ENCODE peak calls at places on chromosomes 12 and 14, in ten cellular contexts. One of them, this sample, is unnamed.

GRCh38 chr12:3135522-3136461 is 58.6 kb downstream of the TSPAN9 start:
- DNase-seq in mammary epithelial cell: peak; percentile 51
- DNase-seq in bronchial epithelial cell: peak; percentile 69
- DNase-seq in body of pancreas: peak; percentile 50
- DNase-seq in GM23338: peak; percentile 91
- DNase-seq in psoas muscle: no peak
- DNase-seq in hepatocyte: peak; percentile 80
- DNase-seq in lower leg skin: peak; percentile 37
- DNase-seq in BE2C: peak; percentile 62
- DNase-seq in fibroblast of pulmonary artery: peak; percentile 87
- DNase-seq in this sample: peak; percentile 84

GRCh38 chr14:101369916-101370592 is 191.2 kb upstream of the DIO3 start:
- DNase-seq in fibroblast of pulmonary artery: no peak
- DNase-seq in hepatocyte: no peak
- DNase-seq in bronchial epithelial cell: no peak
- DNase-seq in lower leg skin: no peak
- DNase-seq in mammary epithelial cell: no peak
- DNase-seq in BE2C: no peak
- DNase-seq in body of pancreas: no peak
- DNase-seq in GM23338: no peak
- DNase-seq in psoas muscle: no peak
- DNase-seq in this sample: no peak

GRCh38 chr14:83741269-83741668 is 1788.7 kb upstream of the FLRT2 start:
- DNase-seq in bronchial epithelial cell: no peak
- DNase-seq in hepatocyte: no peak
- DNase-seq in lower leg skin: no peak
- DNase-seq in GM23338: no peak
- DNase-seq in body of pancreas: no peak
- DNase-seq in fibroblast of pulmonary artery: no peak
- DNase-seq in BE2C: no peak
- DNase-seq in psoas muscle: no peak
- DNase-seq in mammary epithelial cell: no peak
- DNase-seq in this sample: no peak

GRCh38 chr12:124568431-124569374 is 1.3 kb upstream of the NCOR2 start:
- DNase-seq in lower leg skin: peak; percentile 69
- DNase-seq in mammary epithelial cell: peak; percentile 53
- DNase-seq in GM23338: peak; percentile 71
- DNase-seq in fibroblast of pulmonary artery: peak; percentile 94
- DNase-seq in hepatocyte: peak; percentile 80
- DNase-seq in body of pancreas: peak; percentile 43
- DNase-seq in bronchial epithelial cell: peak; percentile 44
- DNase-seq in psoas muscle: peak; percentile 81
- DNase-seq in BE2C: peak; percentile 90
- DNase-seq in this sample: peak; percentile 97

GRCh38 chr14:88154321-88154720 is 149.4 kb downstream of the GPR65 start:
- DNase-seq in body of pancreas: no peak
- DNase-seq in GM23338: no peak
- DNase-seq in bronchial epithelial cell: no peak
- DNase-seq in BE2C: no peak
- DNase-seq in fibroblast of pulmonary artery: no peak
- DNase-seq in mammary epithelial cell: no peak
- DNase-seq in psoas muscle: no peak
- DNase-seq in lower leg skin: no peak
- DNase-seq in hepatocyte: no peak
- DNase-seq in this sample: no peak

GRCh38 chr12:3129301-3130052 is 52.3 kb downstream of the TSPAN9 start:
- DNase-seq in mammary epithelial cell: peak; percentile 78
- DNase-seq in GM23338: no peak
- DNase-seq in psoas muscle: no peak
- DNase-seq in hepatocyte: no peak
- DNase-seq in fibroblast of pulmonary artery: peak; percentile 69
- DNase-seq in body of pancreas: no peak
- DNase-seq in BE2C: no peak
- DNase-seq in bronchial epithelial cell: peak; percentile 45
- DNase-seq in lower leg skin: no peak
- DNase-seq in this sample: no peak

GRCh38 chr12:115659422-115659821 is 618.1 kb downstream of the MED13L start:
- DNase-seq in body of pancreas: no peak
- DNase-seq in fibroblast of pulmonary artery: no peak
- DNase-seq in psoas muscle: no peak
- DNase-seq in lower leg skin: no peak
- DNase-seq in hepatocyte: no peak
- DNase-seq in mammary epithelial cell: no peak
- DNase-seq in bronchial epithelial cell: no peak
- DNase-seq in BE2C: no peak
- DNase-seq in GM23338: no peak
- DNase-seq in this sample: no peak

GRCh38 chr14:71355324-71356201 is 448.3 kb downstream of the PCNX1 start:
- DNase-seq in psoas muscle: no peak
- DNase-seq in mammary epithelial cell: peak; percentile 38
- DNase-seq in body of pancreas: peak; percentile 43
- DNase-seq in hepatocyte: peak; percentile 29
- DNase-seq in BE2C: no peak
- DNase-seq in bronchial epithelial cell: peak; percentile 58
- DNase-seq in lower leg skin: peak; percentile 44
- DNase-seq in GM23338: peak; percentile 26
- DNase-seq in fibroblast of pulmonary artery: peak; percentile 74
- DNase-seq in this sample: peak; percentile 92

GRCh38 chr12:128052341-128052740 is 214.6 kb upstream of the TMEM132C start:
- DNase-seq in BE2C: no peak
- DNase-seq in GM23338: no peak
- DNase-seq in fibroblast of pulmonary artery: no peak
- DNase-seq in psoas muscle: no peak
- DNase-seq in lower leg skin: no peak
- DNase-seq in hepatocyte: no peak
- DNase-seq in mammary epithelial cell: no peak
- DNase-seq in bronchial epithelial cell: no peak
- DNase-seq in body of pancreas: no peak
- DNase-seq in this sample: peak; percentile 6

GRCh38 chr12:111322336-111323250 is 46.3 kb downstream of the PHETA1 start:
- DNase-seq in psoas muscle: no peak
- DNase-seq in bronchial epithelial cell: no peak
- DNase-seq in BE2C: no peak
- DNase-seq in body of pancreas: peak; percentile 36
- DNase-seq in hepatocyte: no peak
- DNase-seq in mammary epithelial cell: no peak
- DNase-seq in lower leg skin: no peak
- DNase-seq in GM23338: no peak
- DNase-seq in fibroblast of pulmonary artery: no peak
- DNase-seq in this sample: no peak

GRCh38 chr14:99853206-99853605 is 60.0 kb downstream of the EML1 start:
- DNase-seq in GM23338: no peak
- DNase-seq in lower leg skin: no peak
- DNase-seq in body of pancreas: no peak
- DNase-seq in fibroblast of pulmonary artery: no peak
- DNase-seq in bronchial epithelial cell: no peak
- DNase-seq in BE2C: no peak
- DNase-seq in mammary epithelial cell: no peak
- DNase-seq in psoas muscle: no peak
- DNase-seq in hepatocyte: no peak
- DNase-seq in this sample: no peak

DNA sequence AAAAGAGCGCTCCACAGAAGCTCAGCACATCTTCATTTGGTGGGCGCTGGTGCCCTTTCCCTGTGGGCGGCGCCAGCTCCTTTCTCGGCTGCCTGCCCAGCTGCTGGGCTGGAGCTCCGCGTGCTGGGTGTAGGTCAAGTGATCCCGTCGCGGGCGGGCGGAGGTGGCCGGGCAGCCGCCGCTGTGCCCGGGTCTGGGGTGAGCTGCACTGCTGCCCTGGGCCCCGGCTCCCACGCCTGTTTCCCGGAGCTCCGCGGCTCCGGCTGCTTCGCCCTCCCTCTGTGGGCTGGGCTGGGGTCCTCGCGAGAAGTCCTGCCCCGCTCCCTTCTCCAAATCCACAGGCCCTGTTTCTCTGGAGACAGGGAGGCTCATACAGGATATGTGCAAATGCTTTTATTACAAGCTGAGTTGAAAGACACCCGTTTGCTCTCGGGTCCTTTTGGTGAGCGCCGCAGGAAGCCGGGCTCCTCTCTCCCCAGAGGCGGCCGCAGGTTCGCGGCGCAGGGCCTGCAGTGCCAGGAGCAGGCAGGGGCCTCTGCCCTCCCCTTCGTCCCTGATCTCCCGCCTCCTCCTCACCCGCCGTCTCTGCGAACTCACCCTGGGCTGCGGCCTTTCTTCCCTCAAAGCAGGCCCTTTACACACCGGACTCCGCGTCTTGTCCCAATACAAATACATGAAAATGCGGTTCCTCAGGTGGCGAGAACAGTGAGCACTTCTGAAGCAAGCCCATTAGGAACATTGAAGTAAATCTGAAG is 67.8 kb upstream of the CAPRIN2 start:
- DNase-seq in bronchial epithelial cell: no peak
- DNase-seq in psoas muscle: peak; percentile 51
- DNase-seq in fibroblast of pulmonary artery: peak; percentile 51
- DNase-seq in lower leg skin: peak; percentile 26
- DNase-seq in mammary epithelial cell: peak; percentile 22
- DNase-seq in GM23338: peak; percentile 72
- DNase-seq in body of pancreas: peak; percentile 81
- DNase-seq in BE2C: peak; percentile 24
- DNase-seq in hepatocyte: peak; percentile 75
- DNase-seq in this sample: peak; percentile 45
- H3K4me3 ChIP-seq in bronchial epithelial cell: peak overlapping the region; percentile 37
- H3K4me3 ChIP-seq in psoas muscle: peak overlapping the region; percentile 63
- H3K4me3 ChIP-seq in fibroblast of pulmonary artery: peak overlapping the region; percentile 45
- H3K4me3 ChIP-seq in lower leg skin: peak overlapping the region; percentile 13
- H3K4me3 ChIP-seq in mammary epithelial cell: peak overlapping the region; percentile 36
- H3K4me3 ChIP-seq in GM23338: peak overlapping the region; percentile 79
- H3K4me3 ChIP-seq in body of pancreas: no peak overlapping the region
- H3K4me3 ChIP-seq in BE2C: no peak overlapping the region
- H3K4me3 ChIP-seq in hepatocyte: peak overlapping the region; percentile 43
- H3K4me3 ChIP-seq in this sample: peak overlapping the region; percentile 55

DNA sequence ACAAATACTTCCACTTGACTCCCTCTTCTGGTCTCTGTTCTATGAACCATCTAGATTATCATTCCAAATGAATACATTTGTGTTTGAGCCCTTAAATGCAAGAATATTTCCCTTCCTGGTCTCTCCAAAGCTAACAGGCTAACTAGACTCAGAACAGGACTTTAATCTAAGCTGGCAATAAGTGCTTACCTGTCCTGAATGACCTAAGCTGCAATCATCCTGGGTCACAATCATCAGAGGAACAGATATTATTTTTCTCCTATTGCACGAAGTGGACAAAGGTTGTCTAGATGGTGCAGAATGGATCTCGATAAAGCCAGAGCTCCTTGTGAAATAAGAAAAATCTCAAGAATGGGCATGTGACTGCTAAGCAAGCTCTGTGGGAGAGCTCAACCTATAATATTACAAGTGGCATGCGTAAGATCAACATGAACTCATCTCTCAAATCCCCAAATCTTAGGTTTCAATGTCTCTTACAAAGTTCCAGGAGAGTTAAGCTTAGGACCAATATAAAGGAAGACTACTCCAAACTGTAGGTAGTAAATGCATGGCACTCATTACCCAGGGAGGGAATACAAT is 10.6 kb upstream of the NUMB start:
- DNase-seq in mammary epithelial cell: no peak
- DNase-seq in body of pancreas: no peak
- DNase-seq in BE2C: no peak
- DNase-seq in psoas muscle: no peak
- DNase-seq in GM23338: no peak
- DNase-seq in hepatocyte: no peak
- DNase-seq in fibroblast of pulmonary artery: no peak
- DNase-seq in bronchial epithelial cell: no peak
- DNase-seq in lower leg skin: no peak
- DNase-seq in this sample: no peak
- TF ChIP-seq CTCF in mammary epithelial cell: no peak
- TF ChIP-seq CTCF in body of pancreas: no peak
- TF ChIP-seq CTCF in BE2C: no peak
- TF ChIP-seq CTCF in psoas muscle: no peak
- TF ChIP-seq CTCF in GM23338: no peak
- TF ChIP-seq CTCF in hepatocyte: no peak
- TF ChIP-seq CTCF in fibroblast of pulmonary artery: no peak
- TF ChIP-seq CTCF in bronchial epithelial cell: no peak
- TF ChIP-seq CTCF in lower leg skin: no peak
- TF ChIP-seq CTCF in this sample: no peak

DNA sequence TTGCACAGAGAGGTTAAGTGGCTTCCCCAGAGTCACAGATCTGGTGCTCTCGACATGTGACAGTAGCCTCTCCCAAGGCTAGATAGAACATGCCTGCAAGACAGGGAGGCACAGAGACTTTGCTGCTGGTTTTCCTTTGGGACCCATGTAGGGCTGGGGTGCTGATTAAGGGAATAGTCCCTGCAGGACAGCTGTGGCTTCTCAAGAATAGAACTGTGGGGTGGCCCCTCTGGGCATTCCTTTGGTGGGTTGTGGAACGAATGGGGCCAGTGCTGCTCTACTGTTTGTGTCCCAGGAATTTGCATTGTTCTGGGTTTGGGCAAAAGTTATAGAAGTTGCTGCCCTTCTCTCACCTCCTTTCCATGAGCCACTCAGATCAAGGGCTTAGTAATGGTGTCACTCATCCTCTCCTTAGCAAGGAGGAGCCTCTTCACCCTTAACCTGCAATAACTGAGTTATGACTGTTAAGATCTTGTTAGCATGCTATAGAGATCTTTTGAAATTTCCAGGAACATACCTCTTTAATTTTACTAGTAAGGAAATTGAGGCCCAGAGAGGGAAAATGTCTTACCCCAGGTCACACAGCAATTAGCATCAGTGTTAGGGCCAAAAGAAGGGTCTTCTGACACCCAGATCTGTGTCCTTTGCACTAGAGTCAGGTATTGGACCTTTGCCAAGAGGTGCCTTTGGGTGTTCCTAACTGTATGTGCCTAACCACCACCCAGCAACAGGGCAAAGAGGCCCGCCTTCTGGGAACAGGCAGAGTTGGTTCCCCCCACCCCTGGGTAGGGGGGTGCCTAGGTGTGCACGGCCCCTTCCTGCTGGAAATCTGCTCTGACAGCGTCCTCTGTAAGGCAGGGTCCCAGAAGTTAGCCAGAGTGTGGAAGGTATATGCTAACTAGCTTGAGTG is 31.4 kb downstream of the CD9 start:
- DNase-seq in mammary epithelial cell: no peak
- DNase-seq in hepatocyte: no peak
- DNase-seq in fibroblast of pulmonary artery: no peak
- DNase-seq in psoas muscle: no peak
- DNase-seq in lower leg skin: no peak
- DNase-seq in body of pancreas: no peak
- DNase-seq in bronchial epithelial cell: peak; percentile 40
- DNase-seq in GM23338: no peak
- DNase-seq in BE2C: no peak
- DNase-seq in this sample: no peak
- H3K4me3 ChIP-seq in mammary epithelial cell: no peak overlapping the region
- H3K4me3 ChIP-seq in hepatocyte: no peak overlapping the region
- H3K4me3 ChIP-seq in fibroblast of pulmonary artery: no peak overlapping the region
- H3K4me3 ChIP-seq in psoas muscle: no peak overlapping the region
- H3K4me3 ChIP-seq in lower leg skin: no peak overlapping the region
- H3K4me3 ChIP-seq in body of pancreas: no peak overlapping the region
- H3K4me3 ChIP-seq in bronchial epithelial cell: no peak overlapping the region
- H3K4me3 ChIP-seq in GM23338: no peak overlapping the region
- H3K4me3 ChIP-seq in BE2C: no peak overlapping the region
- H3K4me3 ChIP-seq in this sample: no peak overlapping the region

DNA sequence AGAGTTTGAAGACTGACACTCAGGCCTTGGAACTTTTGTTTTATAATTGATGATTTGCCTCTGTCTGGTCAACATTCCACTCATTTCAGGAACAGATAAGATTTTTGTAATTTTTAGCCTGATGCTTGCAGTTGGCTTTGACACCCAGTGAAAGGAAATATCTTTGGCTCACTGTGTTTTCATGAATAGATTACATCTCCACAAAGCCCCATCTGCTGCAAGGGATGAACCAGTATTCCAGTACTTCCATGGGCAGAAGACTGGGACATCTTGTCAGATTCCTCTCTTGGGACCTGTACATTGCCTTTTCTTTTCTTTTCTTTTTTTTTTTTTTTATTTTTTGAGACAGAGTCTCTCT is 28.4 kb downstream of the GSG1 start:
- DNase-seq in hepatocyte: no peak
- DNase-seq in GM23338: no peak
- DNase-seq in BE2C: no peak
- DNase-seq in psoas muscle: no peak
- DNase-seq in body of pancreas: no peak
- DNase-seq in mammary epithelial cell: no peak
- DNase-seq in fibroblast of pulmonary artery: no peak
- DNase-seq in lower leg skin: no peak
- DNase-seq in bronchial epithelial cell: no peak
- DNase-seq in this sample: peak; percentile 62
- TF ChIP-seq CTCF in hepatocyte: no peak
- TF ChIP-seq CTCF in GM23338: no peak
- TF ChIP-seq CTCF in BE2C: no peak
- TF ChIP-seq CTCF in psoas muscle: no peak
- TF ChIP-seq CTCF in body of pancreas: no peak
- TF ChIP-seq CTCF in mammary epithelial cell: no peak
- TF ChIP-seq CTCF in fibroblast of pulmonary artery: no peak
- TF ChIP-seq CTCF in lower leg skin: no peak
- TF ChIP-seq CTCF in bronchial epithelial cell: no peak
- TF ChIP-seq CTCF in this sample: no peak